ENCODE peak calls at places on chromosomes 2 and 18, in eight cellular contexts. One of them, this sample, is unnamed.

GRCh38 chr2:84880645-84881521 is at the start of gene TRABD2A:
- DNase-seq in heart right ventricle: no peak
- DNase-seq in fibroblast of mammary gland: peak
- DNase-seq in NCI-H2081 treated with DMSO at 0.1 percent for 48 hours: no peak
- DNase-seq in H9: peak
- DNase-seq in AG04450: no peak
- DNase-seq in mesenteric fat pad: peak
- DNase-seq in activated T-helper 9 cell treated with anti-CD3 and anti-CD28 coated beads, Interleukin-2, amount 50 U/mL, for 16 hours: peak
- DNase-seq in this sample: peak

GRCh38 chr2:210517169-210517693 is 39.2 kb upstream of the CPS1 start:
- DNase-seq in AG04450: no peak
- DNase-seq in H9: no peak
- DNase-seq in NCI-H2081 treated with DMSO at 0.1 percent for 48 hours: no peak
- DNase-seq in mesenteric fat pad: no peak
- DNase-seq in activated T-helper 9 cell treated with anti-CD3 and anti-CD28 coated beads, Interleukin-2, amount 50 U/mL, for 16 hours: no peak
- DNase-seq in fibroblast of mammary gland: no peak
- DNase-seq in heart right ventricle: no peak
- DNase-seq in this sample: no peak

GRCh38 chr2:183723278-183723677 is 599.0 kb downstream of the NUP35 start:
- DNase-seq in fibroblast of mammary gland: no peak
- DNase-seq in activated T-helper 9 cell treated with anti-CD3 and anti-CD28 coated beads, Interleukin-2, amount 50 U/mL, for 16 hours: no peak
- DNase-seq in AG04450: no peak
- DNase-seq in heart right ventricle: no peak
- DNase-seq in NCI-H2081 treated with DMSO at 0.1 percent for 48 hours: no peak
- DNase-seq in mesenteric fat pad: no peak
- DNase-seq in H9: no peak
- DNase-seq in this sample: no peak

GRCh38 chr2:9897796-9898195 is 53.7 kb upstream of the GRHL1 start:
- DNase-seq in activated T-helper 9 cell treated with anti-CD3 and anti-CD28 coated beads, Interleukin-2, amount 50 U/mL, for 16 hours: no peak
- DNase-seq in mesenteric fat pad: no peak
- DNase-seq in AG04450: no peak
- DNase-seq in heart right ventricle: no peak
- DNase-seq in fibroblast of mammary gland: peak
- DNase-seq in NCI-H2081 treated with DMSO at 0.1 percent for 48 hours: no peak
- DNase-seq in H9: no peak
- DNase-seq in this sample: no peak

GRCh38 chr2:215705771-215706261 is 269.9 kb upstream of the FN1 start:
- DNase-seq in H9: no peak
- DNase-seq in fibroblast of mammary gland: peak
- DNase-seq in heart right ventricle: no peak
- DNase-seq in AG04450: no peak
- DNase-seq in NCI-H2081 treated with DMSO at 0.1 percent for 48 hours: no peak
- DNase-seq in activated T-helper 9 cell treated with anti-CD3 and anti-CD28 coated beads, Interleukin-2, amount 50 U/mL, for 16 hours: no peak
- DNase-seq in mesenteric fat pad: no peak
- DNase-seq in this sample: no peak

GRCh38 chr18:22935431-22935830 is 2.3 kb downstream of the RBBP8 start:
- DNase-seq in NCI-H2081 treated with DMSO at 0.1 percent for 48 hours: no peak
- DNase-seq in AG04450: no peak
- DNase-seq in mesenteric fat pad: no peak
- DNase-seq in H9: no peak
- DNase-seq in heart right ventricle: no peak
- DNase-seq in activated T-helper 9 cell treated with anti-CD3 and anti-CD28 coated beads, Interleukin-2, amount 50 U/mL, for 16 hours: no peak
- DNase-seq in fibroblast of mammary gland: no peak
- DNase-seq in this sample: no peak

GRCh38 chr2:191049728-191050639 is 36.0 kb upstream of the STAT1 start:
- DNase-seq in NCI-H2081 treated with DMSO at 0.1 percent for 48 hours: peak
- DNase-seq in H9: no peak
- DNase-seq in mesenteric fat pad: no peak
- DNase-seq in fibroblast of mammary gland: peak
- DNase-seq in AG04450: peak
- DNase-seq in activated T-helper 9 cell treated with anti-CD3 and anti-CD28 coated beads, Interleukin-2, amount 50 U/mL, for 16 hours: no peak
- DNase-seq in heart right ventricle: no peak
- DNase-seq in this sample: no peak

GRCh38 chr2:8627692-8628085 is 54.2 kb upstream of the ID2 start:
- DNase-seq in fibroblast of mammary gland: no peak
- DNase-seq in mesenteric fat pad: peak
- DNase-seq in H9: no peak
- DNase-seq in NCI-H2081 treated with DMSO at 0.1 percent for 48 hours: no peak
- DNase-seq in activated T-helper 9 cell treated with anti-CD3 and anti-CD28 coated beads, Interleukin-2, amount 50 U/mL, for 16 hours: no peak
- DNase-seq in heart right ventricle: no peak
- DNase-seq in AG04450: no peak
- DNase-seq in this sample: no peak

GRCh38 chr18:69397096-69397495 is 3.6 kb upstream of the DOK6 start:
- DNase-seq in NCI-H2081 treated with DMSO at 0.1 percent for 48 hours: no peak
- DNase-seq in H9: peak
- DNase-seq in activated T-helper 9 cell treated with anti-CD3 and anti-CD28 coated beads, Interleukin-2, amount 50 U/mL, for 16 hours: no peak
- DNase-seq in heart right ventricle: no peak
- DNase-seq in AG04450: no peak
- DNase-seq in mesenteric fat pad: no peak
- DNase-seq in fibroblast of mammary gland: peak
- DNase-seq in this sample: no peak

GRCh38 chr2:226673314-226673723 is 126.3 kb downstream of the IRS1 start:
- DNase-seq in NCI-H2081 treated with DMSO at 0.1 percent for 48 hours: no peak
- DNase-seq in mesenteric fat pad: no peak
- DNase-seq in activated T-helper 9 cell treated with anti-CD3 and anti-CD28 coated beads, Interleukin-2, amount 50 U/mL, for 16 hours: no peak
- DNase-seq in fibroblast of mammary gland: peak
- DNase-seq in AG04450: peak
- DNase-seq in H9: no peak
- DNase-seq in heart right ventricle: peak
- DNase-seq in this sample: no peak

This sample was measured in NK-92 treated with Interleukin-12 subunit alpha and Interleukin-12 subunit beta, amount 100 ng/mL, for 24 hours.